ENCODE peak calls at places on chromosomes 16 and 17, in four cellular contexts. C is neural crest cell; K is stimulated activated effector memory CD8-positive, alpha-beta T cell treated with anti-CD3 and anti-CD28 coated beads, Interleukin-12 subunit alpha, Interleukin-12 subunit beta, amount 100 ng/mL, for 72 hours; X is fibroblast of the aortic adventitia. R is an unnamed sample.

GRCh38 chr16:14564323-14564722 is 65.7 kb downstream of the PARN start:
- DNase-seq in C (no peak), K (no peak), X (no peak), R (no peak)

GRCh38 chr17:80805032-80805751 is 186.4 kb upstream of the CHMP6 start:
- DNase-seq in C (no peak), K (no peak), X (no peak), R (no peak)

GRCh38 chr17:31394544-31394943 is 3.1 kb downstream of the RAB11FIP4 start:
- DNase-seq in C (peak), K (no peak), X (peak), R (no peak)

GRCh38 chr17:80940171-80941123 is 51.2 kb upstream of the CHMP6 start:
- DNase-seq in C (no peak), K (no peak), X (no peak), R (peak)

GRCh38 chr17:28335959-28336871 is 654 bp downstream of the TNFAIP1 start:
- DNase-seq in C (peak), K (no peak), X (peak), R (no peak)

GRCh38 chr16:68902376-68903345 is 59.3 kb downstream of the TANGO6 start:
- DNase-seq in C (peak), K (no peak), X (peak), R (no peak)

GRCh38 chr17:39702901-39703893 is 3.3 kb downstream of the ERBB2 start:
- DNase-seq in C (no peak), K (no peak), X (peak), R (peak)

GRCh38 chr16:56945847-56946527 is 14.0 kb downstream of the HERPUD1 start:
- DNase-seq in C (no peak), K (no peak), X (no peak), R (no peak)

GRCh38 chr16:11621920-11622651 is 35.4 kb upstream of the LITAF start:
- DNase-seq in C (no peak), K (peak), X (peak), R (no peak)

GRCh38 chr17:35764123-35764991 is 3.7 kb downstream of the C17orf50 start:
- DNase-seq in C (peak), K (peak), X (peak), R (peak)

GRCh38 chr17:76584427-76585047 is 1.1 kb downstream of the ST6GALNAC2 start:
- DNase-seq in C (no peak), K (no peak), X (no peak), R (no peak)

GRCh38 chr16:768428-768827 is 7.9 kb downstream of the MSLN start:
- DNase-seq in C (no peak), K (no peak), X (no peak), R (no peak)

GRCh38 chr16:49345829-49346228 is 27.8 kb upstream of the C16orf78 start:
- DNase-seq in C (peak), K (no peak), X (no peak), R (no peak)

GRCh38 chr17:49566668-49567071 is 9.0 kb upstream of the NXPH3 start:
- DNase-seq in C (no peak), K (no peak), X (no peak), R (no peak)

GRCh38 chr17:36657763-36658490 is 56.5 kb downstream of the MRM1 start:
- DNase-seq in C (peak), K (peak), X (no peak), R (no peak)

GRCh38 chr17:55731586-55732250 is 9.1 kb upstream of the TMEM100 start:
- DNase-seq in C (no peak), K (no peak), X (peak), R (no peak)

GRCh38 chr17:15351925-15352324 is 10.5 kb upstream of the TEKT3 start:
- DNase-seq in C (no peak), K (no peak), X (peak), R (no peak)

GRCh38 chr17:74853048-74853397 is 6.7 kb downstream of the GRIN2C start:
- DNase-seq in C (no peak), K (no peak), X (no peak), R (no peak)

GRCh38 chr17:77907497-77908120 is 50.9 kb upstream of the TNRC6C start:
- DNase-seq in C (no peak), K (no peak), X (no peak), R (no peak)

GRCh38 chr17:19728114-19728495 is 11.7 kb upstream of the SLC47A2 start:
- DNase-seq in C (no peak), K (no peak), X (peak), R (no peak)

GRCh38 chr17:1588781-1589585 is 26.4 kb upstream of the PITPNA start:
- DNase-seq in C (no peak), K (no peak), X (peak), R (no peak)

GRCh38 chr17:43891851-43892671 is 15.3 kb downstream of the MPP2 start:
- DNase-seq in C (no peak), K (no peak), X (peak), R (no peak)

GRCh38 chr16:55171241-55171640 is 152.8 kb upstream of the IRX6 start:
- DNase-seq in C (no peak), K (no peak), X (no peak), R (no peak)

GRCh38 chr16:79272141-79272577 is 328.4 kb downstream of the MAF start:
- DNase-seq in C (no peak), K (peak), X (no peak), R (no peak)

GRCh38 chr16:89581861-89582563 is 6.5 kb downstream of the CPNE7 start:
- DNase-seq in C (no peak), K (no peak), X (peak), R (no peak)

GRCh38 chr17:40103742-40104095 is 3.3 kb upstream of the NR1D1 start:
- DNase-seq in C (no peak), K (no peak), X (no peak), R (no peak)

R was measured in GM19239.